ENCODE peak calls at places on chromosomes 2 and 18, in five cellular contexts. D is omental fat pad, H is fibroblast of lung, P is HTR-8/SVneo, F is MV-4-11. W is an unnamed sample.

GRCh38 chr2:85754313-85755095 is 713 bp downstream of the ATOH8 start:
- DNase-seq in D (no peak), H (peak; percentile 54), P (peak; percentile 49), F (peak; percentile 11), W (peak; percentile 42)

GRCh38 chr2:150169230-150169629 is 318.2 kb downstream of the RND3 start:
- DNase-seq in D (no peak), H (peak; percentile 70), P (no peak), F (no peak), W (peak; percentile 64)

GRCh38 chr2:238263204-238264071 is 23.6 kb upstream of the HES6 start:
- DNase-seq in D (peak; percentile 79), H (peak; percentile 96), P (peak; percentile 90), F (peak; percentile 76), W (peak; percentile 76)

GRCh38 chr2:237692601-237693079 is 65.3 kb downstream of the LRRFIP1 start:
- DNase-seq in D (no peak), H (no peak), P (no peak), F (no peak), W (no peak)

GRCh38 chr18:35121038-35121437 is 79.8 kb downstream of the MAPRE2 start:
- DNase-seq in D (no peak), H (no peak), P (no peak), F (no peak), W (no peak)

GRCh38 chr2:218233543-218233942 is 16.6 kb downstream of the ARPC2 start:
- DNase-seq in D (no peak), H (no peak), P (no peak), F (no peak), W (no peak)

GRCh38 chr2:60299179-60299578 is 254.3 kb downstream of the BCL11A start:
- DNase-seq in D (no peak), H (no peak), P (no peak), F (no peak), W (no peak)

GRCh38 chr2:177188482-177189469 is 23.8 kb upstream of the HNRNPA3 start:
- DNase-seq in D (no peak), H (no peak), P (no peak), F (no peak), W (no peak)

GRCh38 chr18:9287037-9287436 is 47.5 kb upstream of the TWSG1 start:
- DNase-seq in D (no peak), H (peak; percentile 8), P (no peak), F (no peak), W (no peak)

GRCh38 chr2:221629478-221629877 is 57.4 kb upstream of the EPHA4 start:
- DNase-seq in D (no peak), H (peak; percentile 63), P (peak; percentile 19), F (no peak), W (peak; percentile 88)

GRCh38 chr2:225584821-225585220 is 185.3 kb downstream of the NYAP2 start:
- DNase-seq in D (no peak), H (no peak), P (no peak), F (no peak), W (no peak)

GRCh38 chr18:49300538-49300937 is 159.9 kb downstream of the DYM start:
- DNase-seq in D (no peak), H (no peak), P (no peak), F (no peak), W (no peak)

GRCh38 chr18:10412933-10413332 is 41.5 kb upstream of the APCDD1 start:
- DNase-seq in D (no peak), H (no peak), P (no peak), F (no peak), W (no peak)

GRCh38 chr2:106068415-106068814 is 125.7 kb downstream of the UXS1 start:
- DNase-seq in D (no peak), H (peak; percentile 28), P (no peak), F (no peak), W (no peak)

GRCh38 chr2:162318280-162319222 is at the start of gene IFIH1:
- DNase-seq in D (peak; percentile 60), H (peak; percentile 92), P (peak; percentile 80), F (peak; percentile 89), W (peak; percentile 83)

GRCh38 chr2:15790838-15791237 is 149.5 kb upstream of the MYCN start:
- DNase-seq in D (no peak), H (no peak), P (no peak), F (no peak), W (no peak)

GRCh38 chr2:16321872-16322271 is 343.8 kb downstream of the CYRIA start:
- DNase-seq in D (no peak), H (no peak), P (no peak), F (no peak), W (no peak)

GRCh38 chr2:26449278-26450030 is 28.5 kb downstream of the OTOF start:
- DNase-seq in D (no peak), H (no peak), P (no peak), F (no peak), W (no peak)

GRCh38 chr2:16261071-16261470 is 320.7 kb downstream of the MYCN start:
- DNase-seq in D (no peak), H (no peak), P (no peak), F (no peak), W (no peak)

GRCh38 chr2:207256476-207257207 is 90.9 kb upstream of the KLF7 start:
- DNase-seq in D (no peak), H (peak; percentile 62), P (no peak), F (peak; percentile 23), W (peak; percentile 80)

GRCh38 chr2:188721231-188721630 is 252.9 kb upstream of the COL3A1 start:
- DNase-seq in D (no peak), H (peak; percentile 73), P (no peak), F (no peak), W (no peak)